ENCODE peak calls at places on chromosome 15, in four cellular contexts. K is NCI-H1092 treated with DMSO at 0.1 percent for 48 hours, X is AG20443, R is NCI-H1417. E is an unnamed sample.
A peak's percentile ranks its signal among the peaks of the same experiment; 100 is the strongest.

GRCh38 chr15:40050788-40051615 is 12.0 kb upstream of the SRP14 start:
- DNase-seq in R (no peak), X (no peak), K (no peak), E (no peak)

GRCh38 chr15:101578443-101578894 is 73.7 kb downstream of the TM2D3 start:
- DNase-seq in K (peak; percentile 1), R (peak; percentile 10), X (peak; percentile 70), E (peak; percentile 13)

GRCh38 chr15:39594764-39595620 is 14.1 kb downstream of the THBS1 start:
- DNase-seq in R (no peak), X (no peak), K (no peak), E (no peak)

GRCh38 chr15:77966540-77967290 is 110.8 kb downstream of the TBC1D2B start:
- DNase-seq in K (peak; percentile 34), X (peak; percentile 80), R (peak; percentile 52), E (peak; percentile 42)

GRCh38 chr15:40441736-40442531 is 1.2 kb downstream of the BAHD1 start:
- DNase-seq in X (no peak), K (peak; percentile 14), R (peak; percentile 45), E (no peak)

GRCh38 chr15:82670699-82671098 is 23.5 kb upstream of the CPEB1 start:
- DNase-seq in R (no peak), X (no peak), K (no peak), E (no peak)

GRCh38 chr15:60441323-60441722 is 37.6 kb downstream of the ICE2 start:
- DNase-seq in X (no peak), K (no peak), R (no peak), E (no peak)

GRCh38 chr15:62453356-62453755 is 288.3 kb upstream of the C2CD4B start:
- DNase-seq in K (no peak), X (no peak), R (no peak), E (no peak)

GRCh38 chr15:83320404-83320803 is 35.9 kb upstream of the BNC1 start:
- DNase-seq in R (no peak), X (no peak), K (no peak), E (no peak)

GRCh38 chr15:43241100-43241499 is 20.3 kb upstream of the EPB42 start:
- DNase-seq in K (no peak), X (peak; percentile 92), R (no peak), E (no peak)

GRCh38 chr15:34883633-34884032 is 85.9 kb downstream of the AQR start:
- DNase-seq in K (no peak), X (no peak), R (no peak), E (no peak)

GRCh38 chr15:72289597-72290325 is 17.4 kb upstream of the PARP6 start:
- DNase-seq in R (no peak), K (no peak), X (no peak), E (no peak)

GRCh38 chr15:99010743-99011142 is 3.2 kb upstream of the PGPEP1L start:
- DNase-seq in R (no peak), K (no peak), X (no peak), E (no peak)

GRCh38 chr15:40301467-40302179 is 6.1 kb downstream of the PLCB2 start:
- DNase-seq in K (no peak), R (no peak), X (no peak), E (no peak)

GRCh38 chr15:59160880-59161593 is 45.6 kb upstream of the LDHAL6B start:
- DNase-seq in K (peak; percentile 46), X (no peak), R (peak; percentile 72), E (peak; percentile 59)

GRCh38 chr15:55694652-55695150 is 48.3 kb downstream of the PRTG start:
- DNase-seq in K (no peak), R (peak; percentile 2), X (no peak), E (no peak)

GRCh38 chr15:90647326-90647725 is 69.8 kb upstream of the BLM start:
- DNase-seq in K (no peak), R (peak; percentile 9), X (no peak), E (no peak)

GRCh38 chr15:66459818-66460615 is 37.5 kb downstream of the SNAPC5 start:
- DNase-seq in R (no peak), X (peak; percentile 52), K (no peak), E (no peak)

GRCh38 chr15:101044625-101045235 is 125.6 kb downstream of the LRRK1 start:
- DNase-seq in K (no peak), X (no peak), R (no peak), E (no peak)

GRCh38 chr15:88917764-88918163 is 4.6 kb upstream of the MFGE8 start:
- DNase-seq in R (no peak), X (no peak), K (no peak), E (no peak)

GRCh38 chr15:59862191-59863155 is 141.6 kb upstream of the FOXB1 start:
- DNase-seq in K (no peak), X (no peak), R (no peak), E (no peak)

GRCh38 chr15:77870195-77871065 is 207.1 kb downstream of the TBC1D2B start:
- DNase-seq in K (peak; percentile 32), R (peak; percentile 64), X (peak; percentile 83), E (peak; percentile 65)

GRCh38 chr15:87961851-87962816 is 294.4 kb downstream of the NTRK3 start:
- DNase-seq in R (no peak), K (no peak), X (no peak), E (no peak)

GRCh38 chr15:96551196-96551595 is 220.7 kb downstream of the NR2F2 start:
- DNase-seq in R (no peak), K (no peak), X (no peak), E (no peak)

E was measured in SHP77.